ENCODE peak calls at places on chromosomes 2 and 18, in seven cellular contexts. B is COLO829; G is tibial nerve; J is mammary epithelial cell; D is stimulated activated CD8-positive, alpha-beta memory T cell treated with anti-CD3 and anti-CD28 coated beads, Interleukin-2, amount 100 ng/mL, for 48 hours; S is CD8-positive, alpha-beta T cell; W is EH. I is an unnamed sample.

GRCh38 chr18:44638811-44639210 is 41.9 kb upstream of the SETBP1 start:
- DNase-seq in B (no peak), G (no peak), J (peak; percentile 40), D (no peak), S (no peak), W (no peak), I (no peak)

GRCh38 chr18:45106331-45106774 is 425.7 kb downstream of the SETBP1 start:
- DNase-seq in B (no peak), G (no peak), J (no peak), D (no peak), S (no peak), W (peak; percentile 77), I (no peak)

GRCh38 chr2:28267282-28267681 is 125.4 kb upstream of the FOSL2 start:
- DNase-seq in B (no peak), G (no peak), J (no peak), D (no peak), S (no peak), W (no peak), I (no peak)

GRCh38 chr2:70646429-70646828 is 92.8 kb upstream of the TGFA start:
- DNase-seq in B (no peak), G (no peak), J (no peak), D (no peak), S (no peak), W (no peak), I (no peak)

GRCh38 chr2:88451647-88452150 is 794 bp downstream of the FOXI3 start:
- DNase-seq in B (no peak), G (no peak), J (peak; percentile 26), D (no peak), S (no peak), W (no peak), I (no peak)

GRCh38 chr2:134252092-134252775 is 1.6 kb upstream of the MGAT5 start:
- DNase-seq in B (no peak), G (no peak), J (peak; percentile 65), D (peak; percentile 23), S (no peak), W (peak; percentile 83), I (no peak)

GRCh38 chr2:120319135-120319534 is 26.8 kb upstream of the INHBB start:
- DNase-seq in B (no peak), G (no peak), J (no peak), D (no peak), S (no peak), W (no peak), I (no peak)

GRCh38 chr2:38045811-38046210 is 30.1 kb downstream of the CYP1B1 start:
- DNase-seq in B (no peak), G (no peak), J (no peak), D (no peak), S (no peak), W (no peak), I (no peak)

GRCh38 chr2:45173513-45173912 is 164.3 kb upstream of the SIX2 start:
- DNase-seq in B (peak; percentile 15), G (no peak), J (peak; percentile 97), D (no peak), S (no peak), W (peak; percentile 98), I (peak; percentile 87)

GRCh38 chr2:98093146-98093545 is 6.2 kb downstream of the VWA3B start:
- DNase-seq in B (no peak), G (no peak), J (no peak), D (no peak), S (no peak), W (no peak), I (no peak)

GRCh38 chr2:96685592-96686459 is 43.3 kb downstream of the FER1L5 start:
- DNase-seq in B (no peak), G (no peak), J (no peak), D (no peak), S (no peak), W (peak; percentile 58), I (no peak)

GRCh38 chr18:60599267-60599666 is 226.7 kb upstream of the MC4R start:
- DNase-seq in B (no peak), G (no peak), J (no peak), D (no peak), S (no peak), W (no peak), I (no peak)

GRCh38 chr2:137947714-137948336 is 16.4 kb upstream of the HNMT start:
- DNase-seq in B (peak; percentile 48), G (peak; percentile 85), J (peak; percentile 56), D (peak; percentile 2), S (peak; percentile 21), W (peak; percentile 74), I (no peak)

I was measured in epithelial cell of prostate.